ENCODE peak calls at places on chromosomes 3 and 15, in four cellular contexts. One of them, this sample, is unnamed.

GRCh38 chr3:99473321-99473751 is 165.1 kb upstream of the COL8A1 start:
- DNase-seq in cardiac fibroblast: peak
- DNase-seq in thoracic aorta: no peak
- DNase-seq in GM04503: peak
- DNase-seq in this sample: no peak

GRCh38 chr15:41115088-41115651 is 910 bp downstream of the INO80 start:
- DNase-seq in cardiac fibroblast: peak
- DNase-seq in thoracic aorta: no peak
- DNase-seq in GM04503: no peak
- DNase-seq in this sample: no peak

GRCh38 chr3:50274371-50275104 is 4.3 kb upstream of the LSMEM2 start:
- DNase-seq in cardiac fibroblast: peak
- DNase-seq in thoracic aorta: no peak
- DNase-seq in GM04503: no peak
- DNase-seq in this sample: peak

GRCh38 chr3:123684636-123685035 is 99.8 kb upstream of the HACD2 start:
- DNase-seq in cardiac fibroblast: no peak
- DNase-seq in thoracic aorta: no peak
- DNase-seq in GM04503: no peak
- DNase-seq in this sample: no peak

GRCh38 chr3:134228461-134228860 is 22.2 kb downstream of the RYK start:
- DNase-seq in cardiac fibroblast: no peak
- DNase-seq in thoracic aorta: no peak
- DNase-seq in GM04503: no peak
- DNase-seq in this sample: no peak

GRCh38 chr3:66038726-66039589 is at the start of gene MAGI1:
- DNase-seq in cardiac fibroblast: peak
- DNase-seq in thoracic aorta: peak
- DNase-seq in GM04503: peak
- DNase-seq in this sample: peak

GRCh38 chr3:187783098-187783497 is 37.8 kb upstream of the BCL6 start:
- DNase-seq in cardiac fibroblast: peak
- DNase-seq in thoracic aorta: no peak
- DNase-seq in GM04503: peak
- DNase-seq in this sample: no peak

GRCh38 chr3:107904536-107905066 is 186.2 kb downstream of the CD47 start:
- DNase-seq in cardiac fibroblast: no peak
- DNase-seq in thoracic aorta: no peak
- DNase-seq in GM04503: no peak
- DNase-seq in this sample: no peak

GRCh38 chr3:114402852-114403251 is 109.0 kb downstream of the TIGIT start:
- DNase-seq in cardiac fibroblast: no peak
- DNase-seq in thoracic aorta: no peak
- DNase-seq in GM04503: no peak
- DNase-seq in this sample: no peak

GRCh38 chr15:68590721-68591389 is 12.1 kb downstream of the CORO2B start:
- DNase-seq in cardiac fibroblast: no peak
- DNase-seq in thoracic aorta: no peak
- DNase-seq in GM04503: no peak
- DNase-seq in this sample: no peak